ENCODE peak calls at places on chromosomes 13 and 19, in eight cellular contexts. U, V, H, M, G, Z, O and R are unnamed samples.

GRCh38 chr19:6235031-6235951 is 44.5 kb downstream of the MLLT1 start:
- DNase-seq in M (no peak), Z (no peak), V (no peak), U (no peak), G (no peak), H (no peak), O (no peak), R (no peak)

GRCh38 chr13:86399572-86399971 is 600.4 kb upstream of the SLITRK6 start:
- DNase-seq in O (no peak), G (no peak), Z (no peak), M (no peak), U (no peak), V (no peak), H (no peak), R (no peak)

GRCh38 chr19:1164684-1165531 is 9.2 kb downstream of the SBNO2 start:
- DNase-seq in U (no peak), O (no peak), H (no peak), Z (no peak), G (no peak), M (no peak), V (no peak), R (no peak)

GRCh38 chr19:52307275-52307674 is 10.3 kb downstream of the ZNF480 start:
- DNase-seq in M (peak), G (no peak), V (no peak), H (no peak), O (peak), U (no peak), Z (no peak), R (no peak)

GRCh38 chr13:80001510-80001842 is 339.4 kb downstream of the SPRY2 start:
- DNase-seq in Z (no peak), V (no peak), M (no peak), U (no peak), O (no peak), H (no peak), G (no peak), R (no peak)

GRCh38 chr19:2455481-2456300 is 1.1 kb downstream of the LMNB2 start:
- DNase-seq in U (no peak), M (peak), V (peak), G (no peak), Z (no peak), O (no peak), H (peak), R (no peak)

GRCh38 chr19:54431255-54431838 is 16.1 kb downstream of the TTYH1 start:
- DNase-seq in O (no peak), U (no peak), G (no peak), V (no peak), H (no peak), M (no peak), Z (no peak), R (no peak)

GRCh38 chr19:23547816-23548430 is 139.1 kb downstream of the ZNF675 start:
- DNase-seq in M (no peak), O (peak), U (no peak), H (no peak), Z (no peak), G (no peak), V (no peak), R (no peak)

GRCh38 chr13:101292711-101293110 is 123.6 kb downstream of the NALCN start:
- DNase-seq in H (no peak), V (no peak), M (no peak), G (no peak), U (no peak), O (no peak), Z (no peak), R (no peak)

GRCh38 chr13:71613347-71613746 is 253.7 kb downstream of the DACH1 start:
- DNase-seq in H (no peak), Z (no peak), O (no peak), G (no peak), M (no peak), V (no peak), U (no peak), R (no peak)

GRCh38 chr19:8135946-8136618 is 13.3 kb downstream of the FBN3 start:
- DNase-seq in V (no peak), H (no peak), U (no peak), G (no peak), M (no peak), O (no peak), Z (no peak), R (no peak)